ENCODE peak calls at places on chromosomes 1 and 21, in seven cellular contexts. One of them, this sample, is unnamed.

GRCh38 chr1:27521336-27522147 is 31.6 kb upstream of the WASF2 start:
- DNase-seq in NCI-H748 treated with DMSO at 0.1 percent for 48 hours: no peak
- DNase-seq in GM12891: no peak
- DNase-seq in stimulated activated CD4-positive, alpha-beta T cell treated with anti-CD3 and anti-CD28 coated beads, Interleukin-1b, Interleukin-23, amount 100 ng/mL, for 4 hours: peak; percentile 42
- DNase-seq in immature natural killer cell: peak; percentile 47
- DNase-seq in mucosa of descending colon: no peak
- DNase-seq in adipocyte: no peak
- DNase-seq in this sample: peak; percentile 27

GRCh38 chr1:33541966-33542365 is 69.5 kb downstream of the ZSCAN20 start:
- DNase-seq in NCI-H748 treated with DMSO at 0.1 percent for 48 hours: no peak
- DNase-seq in GM12891: no peak
- DNase-seq in stimulated activated CD4-positive, alpha-beta T cell treated with anti-CD3 and anti-CD28 coated beads, Interleukin-1b, Interleukin-23, amount 100 ng/mL, for 4 hours: no peak
- DNase-seq in immature natural killer cell: no peak
- DNase-seq in mucosa of descending colon: no peak
- DNase-seq in adipocyte: no peak
- DNase-seq in this sample: no peak

GRCh38 chr1:107669996-107670395 is 295.0 kb downstream of the VAV3 start:
- DNase-seq in NCI-H748 treated with DMSO at 0.1 percent for 48 hours: no peak
- DNase-seq in GM12891: no peak
- DNase-seq in stimulated activated CD4-positive, alpha-beta T cell treated with anti-CD3 and anti-CD28 coated beads, Interleukin-1b, Interleukin-23, amount 100 ng/mL, for 4 hours: no peak
- DNase-seq in immature natural killer cell: no peak
- DNase-seq in mucosa of descending colon: peak; percentile 71
- DNase-seq in adipocyte: peak; percentile 50
- DNase-seq in this sample: peak; percentile 98

GRCh38 chr1:244065063-244065788 is 14.1 kb downstream of the ZBTB18 start:
- DNase-seq in NCI-H748 treated with DMSO at 0.1 percent for 48 hours: no peak
- DNase-seq in GM12891: no peak
- DNase-seq in stimulated activated CD4-positive, alpha-beta T cell treated with anti-CD3 and anti-CD28 coated beads, Interleukin-1b, Interleukin-23, amount 100 ng/mL, for 4 hours: no peak
- DNase-seq in immature natural killer cell: no peak
- DNase-seq in mucosa of descending colon: no peak
- DNase-seq in adipocyte: no peak
- DNase-seq in this sample: peak; percentile 35

GRCh38 chr1:39142394-39143060 is 62.0 kb upstream of the MACF1 start:
- DNase-seq in NCI-H748 treated with DMSO at 0.1 percent for 48 hours: no peak
- DNase-seq in GM12891: no peak
- DNase-seq in stimulated activated CD4-positive, alpha-beta T cell treated with anti-CD3 and anti-CD28 coated beads, Interleukin-1b, Interleukin-23, amount 100 ng/mL, for 4 hours: no peak
- DNase-seq in immature natural killer cell: no peak
- DNase-seq in mucosa of descending colon: no peak
- DNase-seq in adipocyte: peak; percentile 31
- DNase-seq in this sample: no peak

GRCh38 chr1:212822956-212823355 is 24.5 kb downstream of the SPATA45 start:
- DNase-seq in NCI-H748 treated with DMSO at 0.1 percent for 48 hours: no peak
- DNase-seq in GM12891: no peak
- DNase-seq in stimulated activated CD4-positive, alpha-beta T cell treated with anti-CD3 and anti-CD28 coated beads, Interleukin-1b, Interleukin-23, amount 100 ng/mL, for 4 hours: no peak
- DNase-seq in immature natural killer cell: no peak
- DNase-seq in mucosa of descending colon: no peak
- DNase-seq in adipocyte: no peak
- DNase-seq in this sample: no peak

GRCh38 chr1:22654692-22655091 is 1.7 kb downstream of the C1QB start:
- DNase-seq in NCI-H748 treated with DMSO at 0.1 percent for 48 hours: no peak
- DNase-seq in GM12891: no peak
- DNase-seq in stimulated activated CD4-positive, alpha-beta T cell treated with anti-CD3 and anti-CD28 coated beads, Interleukin-1b, Interleukin-23, amount 100 ng/mL, for 4 hours: no peak
- DNase-seq in immature natural killer cell: no peak
- DNase-seq in mucosa of descending colon: no peak
- DNase-seq in adipocyte: no peak
- DNase-seq in this sample: no peak

GRCh38 chr21:26093094-26093493 is 77.5 kb downstream of the APP start:
- DNase-seq in NCI-H748 treated with DMSO at 0.1 percent for 48 hours: no peak
- DNase-seq in GM12891: no peak
- DNase-seq in stimulated activated CD4-positive, alpha-beta T cell treated with anti-CD3 and anti-CD28 coated beads, Interleukin-1b, Interleukin-23, amount 100 ng/mL, for 4 hours: no peak
- DNase-seq in immature natural killer cell: no peak
- DNase-seq in mucosa of descending colon: no peak
- DNase-seq in adipocyte: no peak
- DNase-seq in this sample: no peak

GRCh38 chr1:35888255-35888654 is 5.2 kb downstream of the AGO1 start:
- DNase-seq in NCI-H748 treated with DMSO at 0.1 percent for 48 hours: no peak
- DNase-seq in GM12891: no peak
- DNase-seq in stimulated activated CD4-positive, alpha-beta T cell treated with anti-CD3 and anti-CD28 coated beads, Interleukin-1b, Interleukin-23, amount 100 ng/mL, for 4 hours: no peak
- DNase-seq in immature natural killer cell: no peak
- DNase-seq in mucosa of descending colon: peak; percentile 49
- DNase-seq in adipocyte: no peak
- DNase-seq in this sample: no peak

GRCh38 chr1:53862507-53862906 is 24.4 kb upstream of the NDC1 start:
- DNase-seq in NCI-H748 treated with DMSO at 0.1 percent for 48 hours: no peak
- DNase-seq in GM12891: no peak
- DNase-seq in stimulated activated CD4-positive, alpha-beta T cell treated with anti-CD3 and anti-CD28 coated beads, Interleukin-1b, Interleukin-23, amount 100 ng/mL, for 4 hours: no peak
- DNase-seq in immature natural killer cell: no peak
- DNase-seq in mucosa of descending colon: no peak
- DNase-seq in adipocyte: no peak
- DNase-seq in this sample: no peak

GRCh38 chr1:31627301-31627929 is 9.9 kb downstream of the HCRTR1 start:
- DNase-seq in NCI-H748 treated with DMSO at 0.1 percent for 48 hours: no peak
- DNase-seq in GM12891: no peak
- DNase-seq in stimulated activated CD4-positive, alpha-beta T cell treated with anti-CD3 and anti-CD28 coated beads, Interleukin-1b, Interleukin-23, amount 100 ng/mL, for 4 hours: no peak
- DNase-seq in immature natural killer cell: no peak
- DNase-seq in mucosa of descending colon: peak; percentile 56
- DNase-seq in adipocyte: no peak
- DNase-seq in this sample: no peak